ENCODE peak calls at places on chromosomes 13 and 19, in six cellular contexts. S, A, C, D, W and I are unnamed samples.

GRCh38 chr13:90868321-90868920 is 479.1 kb upstream of the MIR17HG start:
- DNase-seq in S (no peak), A (peak; percentile 3), C (peak; percentile 57), D (peak; percentile 23), W (no peak), I (peak; percentile 37)

GRCh38 chr13:110875243-110875642 is 39.6 kb downstream of the ANKRD10 start:
- DNase-seq in S (no peak), A (no peak), C (no peak), D (peak; percentile 21), W (no peak), I (no peak)

GRCh38 chr13:77563110-77563509 is 27.6 kb downstream of the SCEL start:
- DNase-seq in S (no peak), A (peak; percentile 7), C (no peak), D (peak; percentile 26), W (no peak), I (peak; percentile 21)

GRCh38 chr19:38736036-38736412 is 8.2 kb downstream of the CAPN12 start:
- DNase-seq in S (peak; percentile 80), A (no peak), C (peak; percentile 71), D (no peak), W (no peak), I (no peak)

GRCh38 chr13:73450583-73450982 is 391.8 kb downstream of the KLF5 start:
- DNase-seq in S (no peak), A (no peak), C (no peak), D (no peak), W (no peak), I (no peak)

GRCh38 chr13:60043262-60043661 is 120.5 kb downstream of the DIAPH3 start:
- DNase-seq in S (no peak), A (no peak), C (no peak), D (no peak), W (no peak), I (no peak)

GRCh38 chr13:91652389-91652788 is 254.0 kb downstream of the GPC5 start:
- DNase-seq in S (no peak), A (no peak), C (no peak), D (no peak), W (no peak), I (no peak)

GRCh38 chr19:14072535-14073231 is at the start of gene MISP3:
- DNase-seq in S (no peak), A (no peak), C (peak; percentile 62), D (peak; percentile 43), W (no peak), I (peak; percentile 54)

GRCh38 chr13:80599765-80600164 is 258.8 kb upstream of the SPRY2 start:
- DNase-seq in S (no peak), A (no peak), C (peak; percentile 61), D (no peak), W (no peak), I (no peak)

GRCh38 chr13:42270857-42271215 is 1.1 kb upstream of the AKAP11 start:
- DNase-seq in S (no peak), A (no peak), C (no peak), D (no peak), W (no peak), I (no peak)

GRCh38 chr13:36028359-36028758 is 102.8 kb downstream of the DCLK1 start:
- DNase-seq in S (no peak), A (no peak), C (no peak), D (no peak), W (no peak), I (no peak)

GRCh38 chr19:29525901-29526729 is at the start of gene VSTM2B:
- DNase-seq in S (no peak), A (no peak), C (peak; percentile 36), D (no peak), W (no peak), I (no peak)

GRCh38 chr13:97878421-97879375 is 74.8 kb upstream of the IPO5 start:
- DNase-seq in S (no peak), A (no peak), C (no peak), D (no peak), W (no peak), I (no peak)

GRCh38 chr19:3336680-3337523 is 29.5 kb upstream of the NFIC start:
- DNase-seq in S (no peak), A (peak; percentile 24), C (no peak), D (peak; percentile 33), W (no peak), I (no peak)

GRCh38 chr19:41096353-41096752 is 8.1 kb downstream of the CYP2A13 start:
- DNase-seq in S (no peak), A (no peak), C (no peak), D (no peak), W (no peak), I (no peak)

GRCh38 chr19:52398091-52398461 is 427 bp downstream of the ZNF528 start:
- DNase-seq in S (no peak), A (peak; percentile 6), C (peak; percentile 15), D (no peak), W (no peak), I (no peak)

GRCh38 chr13:43009506-43009905 is 13.9 kb upstream of the DNAJC15 start:
- DNase-seq in S (no peak), A (no peak), C (no peak), D (no peak), W (no peak), I (no peak)

GRCh38 chr13:30844548-30845296 is 61.3 kb upstream of the MEDAG start:
- DNase-seq in S (no peak), A (no peak), C (no peak), D (no peak), W (no peak), I (peak; percentile 24)

GRCh38 chr13:48653074-48654054 is at the start of gene CYSLTR2:
- DNase-seq in S (no peak), A (no peak), C (no peak), D (peak; percentile 50), W (peak; percentile 35), I (peak; percentile 11)

GRCh38 chr13:107441279-107441678 is 774.1 kb downstream of the LIG4 start:
- DNase-seq in S (no peak), A (no peak), C (no peak), D (no peak), W (no peak), I (no peak)

GRCh38 chr13:34513526-34513925 is 428.5 kb upstream of the NBEA start:
- DNase-seq in S (no peak), A (no peak), C (no peak), D (no peak), W (no peak), I (no peak)

DNA sequence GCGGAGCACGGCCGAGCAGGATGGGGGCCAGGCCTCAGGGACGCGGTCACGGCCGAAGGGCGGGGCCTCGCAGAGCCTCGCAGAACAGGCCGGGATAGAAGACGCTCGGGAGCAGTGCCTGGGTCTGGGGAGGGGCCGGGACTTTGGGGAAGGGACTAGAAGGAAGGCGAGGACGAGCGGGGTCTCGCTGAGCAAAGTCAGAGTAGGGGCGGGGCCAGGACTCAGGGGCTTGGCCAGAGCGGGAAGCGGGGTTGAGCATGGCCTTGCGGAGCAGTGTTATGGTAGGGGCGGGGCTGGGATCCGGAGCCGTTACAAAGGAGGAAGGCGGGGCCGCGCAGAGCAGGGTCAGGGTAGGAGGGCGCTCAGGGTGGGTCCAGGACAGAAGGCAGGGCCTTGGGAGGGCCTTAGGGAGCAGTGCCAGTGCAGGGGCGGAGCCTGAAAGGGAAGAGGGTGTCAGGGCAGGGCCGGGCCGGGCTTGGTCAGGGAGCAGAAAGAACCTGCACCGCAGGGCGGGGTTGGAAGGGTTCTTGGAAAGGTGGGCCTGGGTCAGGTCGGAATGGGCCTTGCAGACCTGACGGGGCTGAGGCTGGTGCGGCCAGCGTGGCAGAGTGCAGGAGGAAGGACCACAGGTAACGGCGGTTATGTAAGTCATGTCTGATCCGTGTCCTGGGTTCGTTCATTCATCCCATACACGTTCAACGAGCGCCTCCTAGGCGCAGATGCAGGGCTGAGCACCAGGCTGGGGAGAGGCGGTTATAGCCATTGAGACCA is 535 bp upstream of the ATP8B3 start:
- DNase-seq in S (peak; percentile 88), A (peak; percentile 93), C (peak; percentile 91), D (peak; percentile 88), W (peak; percentile 82), I (peak; percentile 96)
- TF ChIP-seq MYC in S (peak; percentile 21), A (peak; percentile 27), C (peak; percentile 48), D (no peak), W (no peak), I (no peak)

DNA sequence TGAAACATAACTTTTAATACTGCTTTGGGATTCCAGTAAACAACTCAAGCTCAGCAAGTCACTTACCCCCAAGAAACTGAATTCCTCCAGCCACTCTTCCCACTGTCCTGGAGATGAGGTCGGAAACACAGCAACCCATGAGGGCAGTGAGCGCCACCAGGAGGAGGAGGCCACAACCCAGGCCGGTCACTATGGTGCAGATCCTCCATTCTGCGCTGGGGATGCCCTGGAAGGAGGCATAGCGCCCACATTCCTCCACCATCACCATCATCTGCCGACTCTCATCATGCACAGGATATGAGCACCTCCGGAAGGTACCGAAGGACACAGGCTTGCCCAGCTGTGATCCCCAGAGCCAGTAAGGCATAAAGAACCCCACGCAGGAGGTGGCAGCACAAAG is 2.2 kb downstream of the LHFPL6 start:
- DNase-seq in S (no peak), A (no peak), C (no peak), D (no peak), W (no peak), I (no peak)
- TF ChIP-seq MAX in S (no peak), A (no peak), C (no peak), D (no peak), W (no peak), I (no peak)

GRCh38 chr13:105996391-105997028 is 539.0 kb downstream of the EFNB2 start:
- DNase-seq in S (no peak), A (no peak), C (no peak), D (no peak), W (no peak), I (no peak)

GRCh38 chr13:105994340-105994739 is 541.1 kb downstream of the EFNB2 start:
- DNase-seq in S (no peak), A (no peak), C (no peak), D (no peak), W (no peak), I (no peak)

GRCh38 chr13:105997436-105998232 is 537.8 kb downstream of the EFNB2 start:
- DNase-seq in S (no peak), A (no peak), C (no peak), D (no peak), W (no peak), I (no peak)

GRCh38 chr13:106001443-106001842 is 534.0 kb downstream of the EFNB2 start:
- DNase-seq in S (no peak), A (no peak), C (no peak), D (no peak), W (no peak), I (no peak)

GRCh38 chr13:105998233-105998550 is 537.3 kb downstream of the EFNB2 start:
- DNase-seq in S (no peak), A (no peak), C (no peak), D (no peak), W (no peak), I (no peak)
- TF ChIP-seq MYC in S (no peak), A (no peak), C (no peak), D (no peak), W (no peak), I (no peak)

GRCh38 chr19:6510618-6511017 is 8.5 kb upstream of the TUBB4A start:
- DNase-seq in S (no peak), A (no peak), C (no peak), D (no peak), W (no peak), I (no peak)
- TF ChIP-seq MAX in S (no peak), A (no peak), C (no peak), D (no peak), W (no peak), I (no peak)